ENCODE peak calls at places on chromosomes 2 and 18, in nine cellular contexts. S is IMR-90, P is ovary, L is lower lobe of right lung, H is DND-41, I is psoas muscle, W is cardiac fibroblast, Q is PC-3, K is stomach. X is an unnamed sample.
A peak's percentile ranks its signal among the peaks of the same experiment; 100 is the strongest.

GRCh38 chr2:25306767-25307368 is 34.9 kb downstream of the DNMT3A start:
- DNase-seq in S (no peak), P (no peak), L (no peak), H (no peak), I (peak; percentile 66), W (peak; percentile 41), Q (no peak), K (no peak), X (no peak)

GRCh38 chr2:240369725-240370585 is 65.5 kb upstream of the GPC1 start:
- DNase-seq in S (peak; percentile 93), P (peak; percentile 66), L (peak; percentile 83), H (no peak), I (peak; percentile 89), W (peak; percentile 86), Q (peak; percentile 90), K (peak; percentile 39), X (peak; percentile 75)

GRCh38 chr18:35463050-35463449 is 34.7 kb downstream of the INO80C start:
- DNase-seq in S (no peak), P (peak; percentile 28), L (no peak), H (no peak), I (no peak), W (peak; percentile 78), Q (peak; percentile 57), K (no peak), X (peak; percentile 81)

GRCh38 chr2:53787255-53787910 is 539 bp downstream of the ERLEC1 start:
- DNase-seq in S (peak; percentile 48), P (no peak), L (no peak), H (no peak), I (no peak), W (no peak), Q (peak; percentile 36), K (no peak), X (peak; percentile 25)

GRCh38 chr2:144357623-144358400 is 162.1 kb downstream of the ZEB2 start:
- DNase-seq in S (peak; percentile 99), P (no peak), L (no peak), H (no peak), I (no peak), W (peak; percentile 95), Q (peak; percentile 90), K (no peak), X (peak; percentile 97)

GRCh38 chr2:226031078-226031937 is 631.8 kb downstream of the NYAP2 start:
- DNase-seq in S (peak; percentile 69), P (peak; percentile 53), L (peak; percentile 73), H (no peak), I (peak; percentile 56), W (peak; percentile 78), Q (peak; percentile 65), K (peak; percentile 31), X (peak; percentile 79)

GRCh38 chr18:67302043-67302442 is 214.5 kb downstream of the DSEL start:
- DNase-seq in S (peak; percentile 51), P (no peak), L (no peak), H (no peak), I (no peak), W (peak; percentile 20), Q (peak; percentile 39), K (no peak), X (peak; percentile 27)

GRCh38 chr2:199784512-199784911 is 66.5 kb downstream of the FTCDNL1 start:
- DNase-seq in S (no peak), P (no peak), L (no peak), H (no peak), I (no peak), W (no peak), Q (no peak), K (no peak), X (no peak)

GRCh38 chr2:201857326-201857725 is 51.0 kb downstream of the CDK15 start:
- DNase-seq in S (no peak), P (no peak), L (no peak), H (no peak), I (no peak), W (no peak), Q (no peak), K (no peak), X (no peak)

GRCh38 chr2:201859886-201860285 is 53.5 kb downstream of the CDK15 start:
- DNase-seq in S (peak; percentile 91), P (no peak), L (no peak), H (no peak), I (no peak), W (no peak), Q (no peak), K (no peak), X (no peak)

GRCh38 chr2:201860541-201861154 is 54.3 kb downstream of the CDK15 start:
- DNase-seq in S (peak; percentile 93), P (peak; percentile 53), L (no peak), H (peak; percentile 41), I (no peak), W (peak; percentile 85), Q (peak; percentile 82), K (peak; percentile 40), X (peak; percentile 84)

GRCh38 chr2:201858267-201858666 is 51.9 kb downstream of the CDK15 start:
- DNase-seq in S (no peak), P (no peak), L (no peak), H (peak; percentile 12), I (no peak), W (no peak), Q (no peak), K (no peak), X (no peak)

DNA sequence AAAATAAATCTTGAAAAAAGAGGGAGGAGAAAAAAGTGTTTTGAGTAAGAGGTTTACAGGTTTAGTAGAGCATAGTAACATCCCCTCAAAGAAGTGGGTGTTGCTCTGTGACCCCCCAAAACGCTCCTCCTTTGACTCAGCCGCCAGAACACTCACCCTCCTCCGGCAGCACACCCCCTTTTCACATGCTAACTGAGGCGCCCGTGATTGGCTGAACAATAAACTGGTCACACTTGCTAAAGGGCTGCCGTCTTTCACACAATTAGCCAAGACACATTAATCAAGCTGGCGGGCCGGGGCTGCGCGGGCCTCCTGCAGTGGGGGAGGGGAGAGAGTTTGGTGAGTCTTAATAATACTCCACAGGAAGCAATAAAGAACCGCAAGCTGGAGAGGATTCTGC is 52.4 kb downstream of the CDK15 start:
- DNase-seq in S (peak; percentile 57), P (peak; percentile 55), L (no peak), H (peak; percentile 16), I (no peak), W (peak; percentile 33), Q (no peak), K (no peak), X (no peak)
- H3K4me3 ChIP-seq in S (no peak overlapping the region), P (peak overlapping the region; percentile 16), L (no peak overlapping the region), H (no peak overlapping the region), I (peak overlapping the region; percentile 35), W (no peak overlapping the region), Q (no peak overlapping the region), K (no peak overlapping the region), X (no peak overlapping the region)

GRCh38 chr2:39534095-39534711 is 97.1 kb upstream of the MAP4K3 start:
- DNase-seq in S (no peak), P (no peak), L (no peak), H (no peak), I (no peak), W (no peak), Q (peak; percentile 66), K (no peak), X (no peak)

GRCh38 chr2:39535606-39536185 is 98.6 kb upstream of the MAP4K3 start:
- DNase-seq in S (no peak), P (no peak), L (no peak), H (no peak), I (no peak), W (no peak), Q (no peak), K (no peak), X (no peak)

GRCh38 chr2:39530423-39530866 is 93.4 kb upstream of the MAP4K3 start:
- DNase-seq in S (peak; percentile 78), P (no peak), L (no peak), H (no peak), I (no peak), W (peak; percentile 74), Q (peak; percentile 66), K (no peak), X (peak; percentile 79)

GRCh38 chr2:39531220-39531777 is 94.2 kb upstream of the MAP4K3 start:
- DNase-seq in S (no peak), P (no peak), L (no peak), H (no peak), I (no peak), W (no peak), Q (no peak), K (no peak), X (no peak)

DNA sequence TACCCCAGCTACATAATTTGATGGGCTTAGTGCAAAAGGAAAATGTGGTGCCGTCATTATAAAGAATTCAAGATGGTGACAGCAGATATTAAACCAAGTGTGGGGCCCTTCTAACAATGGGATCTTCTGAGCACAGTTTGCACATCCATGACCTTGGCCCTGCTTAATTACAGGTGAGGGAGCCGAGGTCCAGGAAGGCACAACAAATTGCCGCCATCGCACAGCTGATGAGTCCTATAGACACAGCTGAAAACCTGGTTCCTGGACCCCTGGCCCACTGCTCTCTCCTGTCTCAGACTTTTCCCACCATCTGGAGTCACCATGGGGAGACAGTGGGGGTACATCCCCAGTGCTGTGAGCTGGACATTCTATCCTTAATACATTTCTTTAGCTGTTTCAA is 95.8 kb upstream of the MAP4K3 start:
- DNase-seq in S (no peak), P (no peak), L (no peak), H (no peak), I (no peak), W (no peak), Q (no peak), K (no peak), X (no peak)
- TF ChIP-seq CTCF in S (no peak), P (no peak), L (no peak), H (no peak), I (no peak), W (no peak), Q (no peak), K (no peak), X (no peak)

GRCh38 chr18:23331091-23331920 is 121.8 kb upstream of the RIOK3 start:
- DNase-seq in S (no peak), P (no peak), L (peak; percentile 83), H (no peak), I (no peak), W (no peak), Q (peak; percentile 72), K (peak; percentile 60), X (no peak)
- H3K4me3 ChIP-seq in S (no peak overlapping the region), P (no peak overlapping the region), L (peak overlapping the region; percentile 35), H (no peak overlapping the region), I (no peak overlapping the region), W (no peak overlapping the region), Q (peak overlapping the region; percentile 59), K (no peak overlapping the region), X (no peak overlapping the region)

GRCh38 chr18:12008842-12009580 is 27.7 kb downstream of the IMPA2 start:
- DNase-seq in S (no peak), P (no peak), L (no peak), H (no peak), I (no peak), W (no peak), Q (no peak), K (no peak), X (no peak)

GRCh38 chr18:12009581-12010140 is 28.4 kb downstream of the IMPA2 start:
- DNase-seq in S (no peak), P (no peak), L (no peak), H (no peak), I (no peak), W (no peak), Q (no peak), K (no peak), X (no peak)

GRCh38 chr18:12006488-12006840 is 25.2 kb downstream of the IMPA2 start:
- DNase-seq in S (no peak), P (no peak), L (no peak), H (no peak), I (no peak), W (no peak), Q (no peak), K (no peak), X (no peak)

GRCh38 chr18:12007063-12007462 is 25.8 kb downstream of the IMPA2 start:
- DNase-seq in S (no peak), P (no peak), L (no peak), H (no peak), I (no peak), W (no peak), Q (no peak), K (no peak), X (no peak)

GRCh38 chr18:12008181-12008767 is 27.0 kb downstream of the IMPA2 start:
- DNase-seq in S (no peak), P (no peak), L (no peak), H (no peak), I (no peak), W (no peak), Q (no peak), K (peak; percentile 64), X (no peak)
- TF ChIP-seq CTCF in S (no peak), P (no peak), L (no peak), H (no peak), I (no peak), W (no peak), Q (no peak), K (no peak), X (no peak)